ENCODE peak calls at places on chromosomes 12 and 14, in eight cellular contexts. H is left ventricle myocardium inferior, M is endothelial cell of umbilical vein, B is tibial nerve, G is adipocyte, Q is cardiac muscle cell, E is psoas muscle, W is neuronal stem cell. T is an unnamed sample.

GRCh38 chr12:101004891-101005290 is 205.1 kb downstream of the SLC5A8 start:
- DNase-seq in B (no peak), Q (no peak), W (no peak), M (no peak), G (no peak), H (no peak), E (no peak), T (no peak)

GRCh38 chr12:62900686-62901272 is 34.2 kb downstream of the PPM1H start:
- DNase-seq in M (no peak), Q (no peak), H (no peak), W (no peak), G (peak; percentile 89), E (no peak), B (no peak), T (no peak)

GRCh38 chr14:63454863-63455622 is 88.1 kb downstream of the PPP2R5E start:
- DNase-seq in E (peak; percentile 17), W (no peak), Q (peak; percentile 63), M (no peak), G (peak; percentile 41), B (no peak), H (no peak), T (no peak)

GRCh38 chr14:29558516-29558915 is 369.1 kb downstream of the PRKD1 start:
- DNase-seq in G (peak; percentile 69), M (no peak), Q (peak; percentile 29), W (no peak), H (no peak), B (no peak), E (no peak), T (no peak)

GRCh38 chr14:83300454-83301064 is 1766.9 kb upstream of the SEL1L start:
- DNase-seq in E (no peak), B (no peak), W (peak; percentile 31), H (no peak), M (peak; percentile 49), G (peak; percentile 76), Q (peak; percentile 56), T (no peak)

GRCh38 chr12:12736759-12737676 is 19.9 kb downstream of the CDKN1B start:
- DNase-seq in H (no peak), M (peak; percentile 67), W (no peak), B (no peak), Q (peak; percentile 60), G (peak; percentile 78), E (no peak), T (no peak)

GRCh38 chr14:104556256-104557021 is 23.1 kb upstream of the C14orf180 start:
- DNase-seq in B (no peak), W (no peak), M (no peak), Q (no peak), E (peak; percentile 6), H (peak; percentile 5), G (no peak), T (peak; percentile 34)

GRCh38 chr12:104426926-104427546 is 29.7 kb upstream of the CHST11 start:
- DNase-seq in G (peak; percentile 6), M (no peak), W (no peak), E (no peak), Q (peak; percentile 52), H (no peak), B (no peak), T (no peak)

DNA sequence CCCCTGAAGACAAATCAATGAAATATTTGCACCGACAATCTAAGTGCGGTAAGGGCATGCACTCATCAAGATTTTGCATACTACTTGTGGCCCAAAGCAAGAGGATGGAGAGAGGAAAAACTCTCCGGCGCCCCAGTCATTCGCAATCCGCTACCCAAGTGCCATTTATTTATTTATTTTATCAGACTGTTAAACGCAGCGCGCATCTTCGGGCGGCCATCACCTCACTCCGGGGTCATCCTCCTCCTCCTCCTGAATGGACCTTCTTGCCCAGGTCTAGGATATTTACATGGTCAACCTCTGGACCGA is 1.2 kb downstream of the NOVA1 start:
- DNase-seq in M (peak; percentile 28), H (peak; percentile 13), Q (peak; percentile 20), B (peak; percentile 21), E (no peak), W (no peak), G (peak; percentile 48), T (no peak)
- H3K9me3 ChIP-seq in M (no peaks in the 10 kb centered on the region), H (no peaks in the 10 kb centered on the region), Q (no peaks in the 10 kb centered on the region), B (no peaks in the 10 kb centered on the region), E (no peaks in the 10 kb centered on the region), W (no peaks in the 10 kb centered on the region), G (no peaks in the 10 kb centered on the region), T (no peaks in the 10 kb centered on the region)

GRCh38 chr12:95836185-95836609 is 22.6 kb upstream of the SNRPF start:
- DNase-seq in B (no peak), Q (peak; percentile 38), H (no peak), E (no peak), W (no peak), G (peak; percentile 22), M (peak; percentile 87), T (no peak)
- H3K9me3 ChIP-seq in B (no peaks in the 10 kb centered on the region), Q (no peaks in the 10 kb centered on the region), H (no peaks in the 10 kb centered on the region), E (no peaks in the 10 kb centered on the region), W (no peaks in the 10 kb centered on the region), G (no peaks in the 10 kb centered on the region), M (no peaks in the 10 kb centered on the region), T (no peaks in the 10 kb centered on the region)

DNA sequence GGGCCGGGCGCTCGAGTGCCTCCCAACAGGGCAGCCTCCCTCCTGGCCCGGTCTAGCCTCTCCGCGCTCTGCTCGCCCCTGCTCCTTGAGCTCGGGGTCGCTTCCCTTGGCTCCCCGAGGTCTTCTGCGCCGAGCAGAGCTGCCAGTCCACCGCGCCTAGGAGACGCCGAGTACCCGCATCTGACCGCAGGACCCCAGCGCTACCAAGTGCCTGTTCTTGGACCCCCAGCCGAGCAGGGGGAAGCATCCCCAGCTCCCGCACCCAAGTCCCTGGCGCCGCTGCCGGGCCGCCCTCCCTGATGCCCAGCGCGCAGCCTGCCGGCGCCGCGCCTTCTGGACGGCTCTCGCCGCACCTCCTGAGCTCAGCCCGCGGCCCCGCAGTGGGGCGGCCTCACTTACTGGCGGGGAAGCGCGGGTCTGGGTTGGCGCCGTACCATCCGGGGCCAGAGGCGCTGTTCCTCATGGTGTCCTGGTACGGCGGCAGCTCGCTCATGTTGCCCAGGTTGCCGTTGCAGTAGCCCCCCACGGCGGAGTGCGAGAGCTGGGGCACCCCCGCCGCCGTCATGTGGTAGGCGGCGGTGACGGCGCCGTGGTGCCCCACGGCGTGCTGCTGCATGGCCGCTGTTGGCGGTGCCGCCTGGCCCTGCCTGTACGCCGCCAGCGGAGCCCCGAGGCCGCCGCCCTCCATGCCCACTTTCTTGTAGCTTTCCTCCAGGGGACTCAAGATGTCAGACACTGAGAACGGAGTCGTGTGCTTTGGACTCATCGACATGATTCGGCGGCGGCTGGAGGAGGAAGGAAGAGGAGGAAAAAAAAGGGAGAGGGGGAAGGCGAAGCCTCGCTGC is 1.2 kb downstream of the NKX2-1 start:
- DNase-seq in B (no peak), H (no peak), E (no peak), W (peak; percentile 30), Q (no peak), M (no peak), G (peak; percentile 13), T (peak; percentile 54)
- H3K9me3 ChIP-seq in B (no peaks in the 10 kb centered on the region), H (no peaks in the 10 kb centered on the region), E (no peaks in the 10 kb centered on the region), W (no peaks in the 10 kb centered on the region), Q (no peaks in the 10 kb centered on the region), M (no peaks in the 10 kb centered on the region), G (no peaks in the 10 kb centered on the region), T (no peaks in the 10 kb centered on the region)

GRCh38 chr12:5063149-5063548 is 19.5 kb downstream of the KCNA5 start:
- DNase-seq in W (no peak), H (no peak), Q (no peak), M (no peak), G (no peak), E (no peak), B (no peak), T (no peak)

GRCh38 chr12:5060958-5061357 is 17.3 kb downstream of the KCNA5 start:
- DNase-seq in Q (no peak), M (no peak), B (no peak), H (no peak), E (no peak), G (no peak), W (no peak), T (no peak)

GRCh38 chr12:5064913-5065490 is 21.3 kb downstream of the KCNA5 start:
- DNase-seq in Q (no peak), M (no peak), B (no peak), W (no peak), E (no peak), G (peak; percentile 11), H (no peak), T (no peak)

GRCh38 chr12:5059358-5059757 is 15.7 kb downstream of the KCNA5 start:
- DNase-seq in Q (no peak), E (no peak), B (no peak), H (no peak), W (no peak), G (no peak), M (no peak), T (no peak)
- H3K9me3 ChIP-seq in Q (no peaks in the 10 kb centered on the region), E (no peaks in the 10 kb centered on the region), B (no peaks in the 10 kb centered on the region), H (no peaks in the 10 kb centered on the region), W (no peaks in the 10 kb centered on the region), G (no peaks in the 10 kb centered on the region), M (no peaks in the 10 kb centered on the region), T (no peaks in the 10 kb centered on the region)

GRCh38 chr12:130131817-130132216 is 30.4 kb upstream of the FZD10 start:
- DNase-seq in E (no peak), G (no peak), Q (no peak), M (no peak), B (no peak), H (no peak), W (no peak), T (no peak)
- H3K9me3 ChIP-seq in E (no peaks in the 10 kb centered on the region), G (no peaks in the 10 kb centered on the region), Q (no peaks in the 10 kb centered on the region), M (peaks cover 12% of the 10 kb centered on the region), B (no peaks in the 10 kb centered on the region), H (peaks cover 9% of the 10 kb centered on the region), W (peaks cover 2% of the 10 kb centered on the region), T (no peaks in the 10 kb centered on the region)

GRCh38 chr12:103196467-103196866 is 239.0 kb downstream of the ASCL1 start:
- DNase-seq in E (no peak), H (no peak), Q (no peak), B (no peak), W (no peak), M (no peak), G (no peak), T (no peak)

GRCh38 chr12:103198499-103198898 is 241.0 kb downstream of the ASCL1 start:
- DNase-seq in E (no peak), G (no peak), H (no peak), W (no peak), B (no peak), M (no peak), Q (no peak), T (no peak)

GRCh38 chr12:103197725-103198388 is 240.4 kb downstream of the ASCL1 start:
- DNase-seq in E (no peak), W (no peak), G (no peak), M (no peak), B (no peak), Q (no peak), H (no peak), T (no peak)
- H3K9me3 ChIP-seq in E (no peaks in the 10 kb centered on the region), W (no peaks in the 10 kb centered on the region), G (peaks cover 17% of the 10 kb centered on the region), M (no peaks in the 10 kb centered on the region), B (no peaks in the 10 kb centered on the region), Q (no peaks in the 10 kb centered on the region), H (peaks cover 42% of the 10 kb centered on the region), T (peaks cover 5% of the 10 kb centered on the region)

GRCh38 chr12:6953417-6954315 is 2.5 kb downstream of the PTPN6 start:
- DNase-seq in E (no peak), W (no peak), H (peak; percentile 47), G (no peak), B (peak; percentile 76), Q (peak; percentile 79), M (peak; percentile 46), T (peak; percentile 83)
- H3K9me3 ChIP-seq in E (no peaks in the 10 kb centered on the region), W (no peaks in the 10 kb centered on the region), H (no peaks in the 10 kb centered on the region), G (no peaks in the 10 kb centered on the region), B (no peaks in the 10 kb centered on the region), Q (no peaks in the 10 kb centered on the region), M (no peaks in the 10 kb centered on the region), T (no peaks in the 10 kb centered on the region)

GRCh38 chr12:34294137-34294536 is 271.8 kb downstream of the ALG10 start:
- DNase-seq in E (no peak), G (no peak), Q (no peak), W (no peak), B (no peak), H (no peak), M (no peak), T (no peak)
- H3K9me3 ChIP-seq in E (no peaks in the 10 kb centered on the region), G (no peaks in the 10 kb centered on the region), Q (no peaks in the 10 kb centered on the region), W (peaks cover 82% of the 10 kb centered on the region), B (no peaks in the 10 kb centered on the region), H (peaks cover 14% of the 10 kb centered on the region), M (peaks cover 2% of the 10 kb centered on the region), T (peaks cover 8% of the 10 kb centered on the region)

T was measured in lower lobe of right lung.